ENCODE peak calls at places on chromosomes 12 and 14, in ten cellular contexts. X is lower leg skin, K is testis, R is NB4, Y is stomach, Q is adrenal gland, E is ovary, P is body of pancreas, A is heart left ventricle, U is breast epithelium. I is an unnamed sample.

GRCh38 chr14:72726444-72726843 is 167.5 kb downstream of the DPF3 start:
- DNase-seq in U (no peak), E (peak), R (no peak), Q (no peak), K (peak), Y (no peak), A (no peak), P (no peak), X (no peak), I (no peak)

GRCh38 chr12:111314949-111315539 is 53.9 kb downstream of the PHETA1 start:
- DNase-seq in E (no peak), K (no peak), P (no peak), U (no peak), R (peak), Y (no peak), A (no peak), Q (peak), X (peak), I (no peak)

GRCh38 chr12:57872362-57872761 is 25.8 kb upstream of the CTDSP2 start:
- DNase-seq in P (no peak), X (no peak), A (no peak), K (no peak), U (no peak), R (no peak), E (no peak), Y (no peak), Q (no peak), I (no peak)

GRCh38 chr12:121304306-121304705 is 7.8 kb upstream of the CAMKK2 start:
- DNase-seq in E (no peak), Q (no peak), X (no peak), R (no peak), Y (no peak), P (no peak), U (no peak), K (no peak), A (no peak), I (no peak)

GRCh38 chr12:23949212-23950010 is at the start of gene SOX5:
- DNase-seq in E (peak), R (no peak), A (no peak), Y (peak), X (no peak), Q (no peak), K (peak), P (peak), U (no peak), I (peak)

GRCh38 chr12:53989227-53990113 is 4.5 kb downstream of the HOXC10 start:
- DNase-seq in P (no peak), Q (no peak), X (no peak), K (peak), E (peak), U (no peak), R (peak), Y (no peak), A (no peak), I (no peak)

GRCh38 chr12:96811083-96811482 is 96.0 kb upstream of the NEDD1 start:
- DNase-seq in A (no peak), K (no peak), R (peak), Q (no peak), Y (no peak), X (no peak), P (no peak), E (no peak), U (no peak), I (no peak)

GRCh38 chr14:38210587-38211257 is 3.0 kb downstream of the SSTR1 start:
- DNase-seq in X (no peak), Y (peak), Q (no peak), P (peak), E (no peak), U (no peak), A (peak), R (no peak), K (peak), I (peak)

GRCh38 chr12:117028254-117028653 is 71.0 kb downstream of the TESC start:
- DNase-seq in P (no peak), R (no peak), K (peak), Q (no peak), U (no peak), Y (peak), X (no peak), A (no peak), E (peak), I (no peak)

GRCh38 chr12:91219511-91219910 is 36.9 kb upstream of the DCN start:
- DNase-seq in X (no peak), U (no peak), Q (no peak), Y (no peak), P (no peak), K (no peak), E (no peak), A (no peak), R (no peak), I (no peak)

GRCh38 chr12:104340917-104341611 is 37.5 kb downstream of the EID3 start:
- DNase-seq in Y (no peak), R (no peak), A (no peak), P (no peak), K (peak), E (no peak), U (no peak), X (no peak), Q (no peak), I (no peak)

GRCh38 chr12:109709401-109710278 is 4.0 kb upstream of the FAM222A start:
- DNase-seq in K (peak), X (no peak), Y (no peak), P (no peak), Q (no peak), U (no peak), A (no peak), E (no peak), R (no peak), I (no peak)

GRCh38 chr12:124302241-124302806 is 7.4 kb downstream of the RFLNA start:
- DNase-seq in Q (no peak), K (no peak), E (no peak), U (no peak), Y (no peak), R (no peak), A (no peak), X (no peak), P (no peak), I (no peak)

GRCh38 chr14:22664261-22664660 is 20.1 kb upstream of the OR6J1 start:
- DNase-seq in U (no peak), Q (no peak), K (no peak), A (no peak), R (no peak), Y (no peak), X (no peak), P (no peak), E (no peak), I (no peak)

GRCh38 chr14:86481105-86481504 is 951.2 kb downstream of the FLRT2 start:
- DNase-seq in Q (peak), R (no peak), A (no peak), U (no peak), X (no peak), E (no peak), Y (no peak), K (no peak), P (no peak), I (no peak)

GRCh38 chr14:103427485-103428443 is 42.5 kb downstream of the MARK3 start:
- DNase-seq in E (no peak), K (no peak), Q (peak), X (no peak), R (peak), Y (no peak), U (no peak), P (no peak), A (no peak), I (no peak)

GRCh38 chr12:16950041-16950677 is 344.2 kb upstream of the LMO3 start:
- DNase-seq in Q (no peak), A (no peak), R (no peak), U (no peak), K (no peak), E (no peak), P (no peak), X (no peak), Y (no peak), I (no peak)

GRCh38 chr14:105059035-105059916 is 6.0 kb downstream of the GPR132 start:
- DNase-seq in K (no peak), Q (peak), X (no peak), Y (no peak), R (peak), U (no peak), A (no peak), E (no peak), P (no peak), I (peak)

GRCh38 chr12:93766802-93767523 is 89.8 kb downstream of the CRADD start:
- DNase-seq in U (no peak), P (no peak), X (no peak), Y (no peak), A (peak), E (no peak), Q (peak), R (peak), K (peak), I (no peak)

GRCh38 chr14:39442293-39442692 is 10.1 kb upstream of the FBXO33 start:
- DNase-seq in A (no peak), E (no peak), R (no peak), K (no peak), Y (no peak), P (no peak), X (no peak), Q (no peak), U (no peak), I (no peak)

GRCh38 chr14:64465856-64466554 is 706 bp downstream of the AKAP5 start:
- DNase-seq in X (no peak), K (peak), Q (peak), A (peak), U (no peak), P (no peak), R (peak), E (peak), Y (no peak), I (no peak)

GRCh38 chr12:47164730-47165439 is 85.1 kb upstream of the AMIGO2 start:
- DNase-seq in Y (no peak), P (no peak), R (no peak), A (no peak), Q (no peak), E (no peak), X (no peak), U (no peak), K (no peak), I (no peak)

GRCh38 chr12:27180862-27181261 is 63.2 kb upstream of the STK38L start:
- DNase-seq in K (no peak), U (no peak), P (no peak), E (no peak), R (peak), Y (no peak), X (no peak), A (no peak), Q (no peak), I (no peak)

GRCh38 chr12:1422604-1423315 is 171.6 kb downstream of the FBXL14 start:
- DNase-seq in Q (no peak), K (no peak), R (no peak), A (no peak), Y (no peak), P (no peak), E (no peak), X (no peak), U (no peak), I (no peak)

GRCh38 chr14:67263499-67264149 is 22.4 kb downstream of the PALS1 start:
- DNase-seq in E (no peak), P (no peak), U (no peak), X (no peak), K (no peak), Y (no peak), Q (no peak), A (no peak), R (no peak), I (no peak)

GRCh38 chr12:85007836-85008235 is 28.2 kb downstream of the TSPAN19 start:
- DNase-seq in Y (no peak), Q (no peak), U (no peak), R (no peak), P (no peak), K (no peak), X (no peak), A (no peak), E (no peak), I (no peak)

GRCh38 chr12:75488553-75488952 is 8.0 kb downstream of the GLIPR1 start:
- DNase-seq in X (no peak), A (no peak), E (no peak), K (peak), R (peak), Q (no peak), Y (no peak), U (no peak), P (no peak), I (no peak)

GRCh38 chr12:112837629-112838191 is 46.2 kb downstream of the RPH3A start:
- DNase-seq in E (no peak), Y (no peak), X (no peak), U (no peak), Q (no peak), A (no peak), R (peak), P (no peak), K (no peak), I (no peak)

GRCh38 chr12:47858511-47859266 is 39.0 kb upstream of the HDAC7 start:
- DNase-seq in U (no peak), X (no peak), E (no peak), A (no peak), R (no peak), K (no peak), P (no peak), Y (no peak), Q (no peak), I (peak)

GRCh38 chr14:51285102-51285501 is 45.1 kb downstream of the TMX1 start:
- DNase-seq in U (no peak), R (no peak), E (no peak), Q (no peak), X (no peak), P (no peak), Y (no peak), A (no peak), K (no peak), I (no peak)

GRCh38 chr12:71005166-71005565 is 84.6 kb upstream of the PTPRR start:
- DNase-seq in X (no peak), A (no peak), K (no peak), R (no peak), Q (no peak), P (no peak), Y (no peak), E (no peak), U (no peak), I (no peak)

GRCh38 chr12:62629413-62629812 is 162.8 kb downstream of the MON2 start:
- DNase-seq in Y (no peak), Q (no peak), A (no peak), U (no peak), E (no peak), X (no peak), K (no peak), R (no peak), P (no peak), I (no peak)

GRCh38 chr12:113805201-113805600 is 160.9 kb downstream of the RBM19 start:
- DNase-seq in R (no peak), Q (no peak), A (no peak), X (no peak), U (no peak), E (no peak), P (no peak), K (no peak), Y (no peak), I (no peak)

GRCh38 chr12:84814664-84815245 is 97.8 kb downstream of the SLC6A15 start:
- DNase-seq in Y (no peak), K (no peak), Q (no peak), X (no peak), R (no peak), U (no peak), P (no peak), A (no peak), E (no peak), I (no peak)

GRCh38 chr12:70638639-70639349 is 1.6 kb upstream of the PTPRB start:
- DNase-seq in P (no peak), X (no peak), Y (no peak), K (no peak), A (no peak), R (no peak), Q (no peak), U (no peak), E (no peak), I (no peak)

GRCh38 chr12:99154264-99154982 is 493.1 kb upstream of the GARIN6 start:
- DNase-seq in Y (no peak), E (no peak), P (no peak), Q (no peak), X (no peak), U (no peak), R (no peak), A (peak), K (peak), I (no peak)

GRCh38 chr14:58149196-58149595 is 2.8 kb downstream of the ARMH4 start:
- DNase-seq in X (no peak), K (no peak), E (no peak), Q (no peak), U (no peak), P (no peak), A (no peak), R (no peak), Y (no peak), I (no peak)

GRCh38 chr12:95956557-95957145 is 13.5 kb downstream of the AMDHD1 start:
- DNase-seq in R (no peak), P (no peak), X (no peak), Q (no peak), A (no peak), E (no peak), Y (no peak), K (peak), U (no peak), I (no peak)

GRCh38 chr12:8699714-8700113 is 1.9 kb downstream of the RIMKLB start:
- DNase-seq in X (no peak), A (no peak), E (no peak), P (no peak), K (peak), R (no peak), Q (no peak), U (no peak), Y (no peak), I (no peak)

GRCh38 chr12:112381421-112381897 is 772 bp downstream of the HECTD4 start:
- DNase-seq in U (no peak), P (peak), Q (no peak), X (no peak), E (peak), R (peak), Y (peak), A (peak), K (no peak), I (no peak)

GRCh38 chr12:115354476-115354890 is 670.5 kb upstream of the TBX3 start:
- DNase-seq in R (no peak), Y (no peak), E (no peak), K (no peak), P (no peak), X (no peak), A (no peak), Q (no peak), U (no peak), I (no peak)
- TF ChIP-seq POLR2A in R (no peak), Y (no peak), E (no peak), K (no peak), P (no peak), X (no peak), A (no peak), Q (no peak), U (no peak), I (no peak)

DNA sequence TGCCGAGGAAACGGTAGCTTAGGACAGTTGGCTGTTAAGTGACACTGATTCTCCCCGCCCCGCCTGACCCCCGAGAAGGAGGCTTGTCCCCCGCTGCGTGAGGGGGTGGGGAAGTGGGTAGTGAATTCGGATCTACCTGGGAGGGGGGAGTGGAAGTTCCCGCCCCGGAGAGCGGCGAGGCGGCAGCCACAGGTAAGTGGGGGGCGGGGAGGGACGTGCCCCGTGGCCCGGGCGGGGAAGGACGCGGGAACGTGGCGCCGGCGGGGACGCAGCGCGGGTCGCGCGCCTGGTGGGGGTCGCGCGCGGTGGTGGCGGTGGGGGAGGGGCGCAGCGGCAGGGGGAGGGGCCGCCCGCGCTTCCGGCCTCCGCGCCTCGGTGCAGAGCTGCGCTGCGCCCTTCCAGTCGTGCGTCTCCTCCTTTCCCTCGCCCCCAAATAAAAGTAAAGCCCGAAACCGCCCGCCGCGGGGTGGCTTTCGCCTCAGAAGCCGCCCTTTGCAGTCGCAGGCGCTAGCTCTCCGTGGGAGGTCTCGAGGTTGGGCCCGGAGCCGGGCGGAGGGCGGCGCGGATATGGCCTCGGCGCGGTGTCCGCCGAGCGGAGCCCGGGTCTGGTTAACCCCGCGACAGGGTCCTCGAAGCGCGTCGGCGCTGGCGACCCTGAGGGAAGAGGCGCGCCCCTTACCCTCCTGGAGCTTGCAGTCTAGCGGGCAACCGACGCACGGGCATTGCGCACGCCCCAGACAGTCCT is 387 bp downstream of the ATF1 start:
- DNase-seq in U (no peak), Q (no peak), A (peak), X (no peak), P (no peak), K (peak), R (peak), E (no peak), Y (peak), I (peak)
- TF ChIP-seq POLR2A in U (no peak), Q (peak), A (no peak), X (no peak), P (peak), K (no peak), R (peak), E (no peak), Y (no peak), I (no peak)

GRCh38 chr14:24339284-24340151 is at the start of gene RIPK3:
- DNase-seq in R (peak), P (peak), Y (peak), A (peak), U (no peak), K (no peak), E (no peak), Q (no peak), X (no peak), I (peak)
- TF ChIP-seq POLR2A in R (no peak), P (peak), Y (no peak), A (no peak), U (no peak), K (no peak), E (no peak), Q (no peak), X (no peak), I (no peak)

DNA sequence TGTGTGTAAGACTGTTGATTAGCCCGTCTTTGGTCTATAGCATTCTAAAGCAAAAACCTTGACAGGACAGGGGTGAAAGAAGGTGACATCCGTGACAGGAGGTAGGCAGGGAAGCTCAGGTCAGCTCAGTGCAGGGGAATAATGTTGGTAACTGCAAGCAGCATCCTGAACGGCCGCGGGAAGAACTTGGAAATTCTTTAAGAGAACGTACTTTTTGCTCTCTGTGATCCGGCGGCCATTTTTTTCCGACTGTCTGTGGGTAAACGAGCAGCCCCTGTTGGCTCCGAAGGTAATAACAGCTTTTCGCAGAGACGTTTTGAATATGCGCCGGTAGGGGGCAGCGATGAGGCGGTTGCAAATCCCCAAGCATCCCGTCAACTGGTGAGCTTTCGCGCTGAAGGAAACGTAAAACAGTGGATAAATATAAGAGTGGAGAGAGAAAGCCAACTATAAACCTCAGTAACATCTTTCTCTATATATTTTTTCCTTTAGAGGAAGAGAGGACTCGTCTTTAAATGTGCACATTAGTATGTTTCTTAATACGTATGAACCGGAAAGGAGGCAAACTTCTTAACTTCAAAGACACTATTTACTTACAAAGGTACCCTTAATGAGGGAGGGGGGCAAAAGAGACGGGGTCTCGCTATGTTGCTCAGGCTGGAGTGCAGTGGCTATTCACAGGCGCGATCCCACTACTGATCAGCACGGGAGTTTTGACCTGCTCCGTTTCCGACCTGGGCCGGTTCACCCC is 9.5 kb upstream of the NEMF start:
- DNase-seq in Y (peak), R (peak), K (peak), E (peak), A (peak), Q (peak), U (peak), P (peak), X (peak), I (peak)
- TF ChIP-seq POLR2A in Y (no peak), R (no peak), K (no peak), E (peak), A (no peak), Q (peak), U (no peak), P (peak), X (no peak), I (no peak)